ENCODE peak calls at places on chromosomes 13 and 19, in four cellular contexts. P is C1 segment of cervical spinal cord, Y is cardiac muscle cell, B is lung microvascular endothelial cell. I is an unnamed sample.

GRCh38 chr13:103839460-103839859 is 773.2 kb upstream of the SLC10A2 start:
- DNase-seq in P (no peak), Y (no peak), B (no peak), I (no peak)

GRCh38 chr13:62875118-62875640 is 1459.5 kb upstream of the PCDH20 start:
- DNase-seq in P (no peak), Y (no peak), B (no peak), I (no peak)

GRCh38 chr19:16594131-16594586 is 21.9 kb upstream of the SLC35E1 start:
- DNase-seq in P (no peak), Y (no peak), B (no peak), I (no peak)

GRCh38 chr13:21579754-21580316 is 24.1 kb downstream of the MICU2 start:
- DNase-seq in P (no peak), Y (no peak), B (no peak), I (no peak)

GRCh38 chr13:74061939-74062595 is 72.1 kb downstream of the KLF12 start:
- DNase-seq in P (peak; percentile 14), Y (peak; percentile 36), B (no peak), I (no peak)

GRCh38 chr13:34207334-34207733 is 389.4 kb downstream of the RFC3 start:
- DNase-seq in P (no peak), Y (peak; percentile 31), B (peak; percentile 12), I (peak; percentile 16)

GRCh38 chr13:52615817-52616216 is 26.4 kb upstream of the HNRNPA1L2 start:
- DNase-seq in P (no peak), Y (no peak), B (no peak), I (no peak)

GRCh38 chr13:55516610-55517009 is 1624.1 kb upstream of the PRR20A start:
- DNase-seq in P (no peak), Y (no peak), B (no peak), I (no peak)

GRCh38 chr13:113938246-113938645 is 35.6 kb downstream of the C13orf46 start:
- DNase-seq in P (no peak), Y (no peak), B (no peak), I (no peak)

GRCh38 chr19:40813182-40813581 is 14.2 kb downstream of the EGLN2 start:
- DNase-seq in P (no peak), Y (no peak), B (no peak), I (no peak)

GRCh38 chr13:114032121-114032799 is 58.4 kb upstream of the C13orf46 start:
- DNase-seq in P (no peak), Y (no peak), B (peak; percentile 56), I (no peak)

GRCh38 chr13:46086421-46086922 is 18.4 kb downstream of the CPB2 start:
- DNase-seq in P (no peak), Y (no peak), B (no peak), I (peak; percentile 11)

GRCh38 chr13:43688230-43688907 is 98.4 kb downstream of the ENOX1 start:
- DNase-seq in P (no peak), Y (no peak), B (no peak), I (no peak)

GRCh38 chr13:20873348-20873747 is 29.2 kb downstream of the XPO4 start:
- DNase-seq in P (no peak), Y (no peak), B (peak; percentile 47), I (no peak)